ENCODE peak calls at places on chromosomes 7 and 10, in seven cellular contexts. One of them, this sample, is unnamed.

GRCh38 chr10:89428873-89429272 is 14.5 kb downstream of the IFIT5 start:
- DNase-seq in NCI-H460: no peak
- DNase-seq in HuH-7.5: no peak
- DNase-seq in aorta: no peak
- DNase-seq in C1 segment of cervical spinal cord: no peak
- DNase-seq in omental fat pad: no peak
- DNase-seq in activated naive CD4-positive, alpha-beta T cell treated with anti-CD3 and anti-CD28 coated beads, Interleukin-2, amount 50 U/mL, for 16 hours: no peak
- DNase-seq in this sample: no peak

GRCh38 chr7:12054830-12055229 is 156.3 kb upstream of the TMEM106B start:
- DNase-seq in NCI-H460: no peak
- DNase-seq in activated naive CD4-positive, alpha-beta T cell treated with anti-CD3 and anti-CD28 coated beads, Interleukin-2, amount 50 U/mL, for 16 hours: no peak
- DNase-seq in HuH-7.5: no peak
- DNase-seq in C1 segment of cervical spinal cord: no peak
- DNase-seq in omental fat pad: no peak
- DNase-seq in aorta: no peak
- DNase-seq in this sample: no peak

GRCh38 chr7:41696323-41696916 is 6.5 kb downstream of the INHBA start:
- DNase-seq in C1 segment of cervical spinal cord: no peak
- DNase-seq in aorta: peak
- DNase-seq in activated naive CD4-positive, alpha-beta T cell treated with anti-CD3 and anti-CD28 coated beads, Interleukin-2, amount 50 U/mL, for 16 hours: no peak
- DNase-seq in omental fat pad: peak
- DNase-seq in NCI-H460: peak
- DNase-seq in HuH-7.5: peak
- DNase-seq in this sample: peak

GRCh38 chr10:133131754-133132710 is 28.0 kb upstream of the KNDC1 start:
- DNase-seq in C1 segment of cervical spinal cord: no peak
- DNase-seq in activated naive CD4-positive, alpha-beta T cell treated with anti-CD3 and anti-CD28 coated beads, Interleukin-2, amount 50 U/mL, for 16 hours: no peak
- DNase-seq in aorta: peak
- DNase-seq in omental fat pad: no peak
- DNase-seq in NCI-H460: no peak
- DNase-seq in HuH-7.5: no peak
- DNase-seq in this sample: peak

GRCh38 chr7:93337047-93337446 is 104.9 kb downstream of the VPS50 start:
- DNase-seq in NCI-H460: no peak
- DNase-seq in omental fat pad: no peak
- DNase-seq in HuH-7.5: no peak
- DNase-seq in activated naive CD4-positive, alpha-beta T cell treated with anti-CD3 and anti-CD28 coated beads, Interleukin-2, amount 50 U/mL, for 16 hours: no peak
- DNase-seq in C1 segment of cervical spinal cord: no peak
- DNase-seq in aorta: no peak
- DNase-seq in this sample: peak

GRCh38 chr10:50593523-50593922 is 30.2 kb downstream of the SGMS1 start:
- DNase-seq in C1 segment of cervical spinal cord: no peak
- DNase-seq in HuH-7.5: no peak
- DNase-seq in aorta: no peak
- DNase-seq in omental fat pad: no peak
- DNase-seq in NCI-H460: peak
- DNase-seq in activated naive CD4-positive, alpha-beta T cell treated with anti-CD3 and anti-CD28 coated beads, Interleukin-2, amount 50 U/mL, for 16 hours: no peak
- DNase-seq in this sample: no peak

GRCh38 chr10:68826764-68827591 is at the start of gene STOX1:
- DNase-seq in activated naive CD4-positive, alpha-beta T cell treated with anti-CD3 and anti-CD28 coated beads, Interleukin-2, amount 50 U/mL, for 16 hours: peak
- DNase-seq in omental fat pad: no peak
- DNase-seq in C1 segment of cervical spinal cord: no peak
- DNase-seq in HuH-7.5: peak
- DNase-seq in aorta: peak
- DNase-seq in NCI-H460: peak
- DNase-seq in this sample: peak

GRCh38 chr10:89861584-89862287 is 160.3 kb downstream of the KIF20B start:
- DNase-seq in omental fat pad: no peak
- DNase-seq in activated naive CD4-positive, alpha-beta T cell treated with anti-CD3 and anti-CD28 coated beads, Interleukin-2, amount 50 U/mL, for 16 hours: peak
- DNase-seq in NCI-H460: no peak
- DNase-seq in C1 segment of cervical spinal cord: no peak
- DNase-seq in aorta: no peak
- DNase-seq in HuH-7.5: no peak
- DNase-seq in this sample: peak

GRCh38 chr7:37833107-37833817 is 15.1 kb upstream of the NME8 start:
- DNase-seq in C1 segment of cervical spinal cord: no peak
- DNase-seq in HuH-7.5: no peak
- DNase-seq in NCI-H460: peak
- DNase-seq in aorta: no peak
- DNase-seq in activated naive CD4-positive, alpha-beta T cell treated with anti-CD3 and anti-CD28 coated beads, Interleukin-2, amount 50 U/mL, for 16 hours: peak
- DNase-seq in omental fat pad: no peak
- DNase-seq in this sample: peak

GRCh38 chr10:1411956-1412355 is 325.4 kb downstream of the ADARB2 start:
- DNase-seq in C1 segment of cervical spinal cord: no peak
- DNase-seq in aorta: no peak
- DNase-seq in HuH-7.5: no peak
- DNase-seq in NCI-H460: no peak
- DNase-seq in omental fat pad: no peak
- DNase-seq in activated naive CD4-positive, alpha-beta T cell treated with anti-CD3 and anti-CD28 coated beads, Interleukin-2, amount 50 U/mL, for 16 hours: no peak
- DNase-seq in this sample: no peak

GRCh38 chr10:79502561-79503309 is 9.6 kb upstream of the EIF5AL1 start:
- DNase-seq in omental fat pad: no peak
- DNase-seq in HuH-7.5: no peak
- DNase-seq in activated naive CD4-positive, alpha-beta T cell treated with anti-CD3 and anti-CD28 coated beads, Interleukin-2, amount 50 U/mL, for 16 hours: no peak
- DNase-seq in aorta: no peak
- DNase-seq in C1 segment of cervical spinal cord: no peak
- DNase-seq in NCI-H460: peak
- DNase-seq in this sample: no peak

GRCh38 chr7:94250984-94251383 is 143.7 kb upstream of the COL1A2 start:
- DNase-seq in omental fat pad: no peak
- DNase-seq in HuH-7.5: no peak
- DNase-seq in activated naive CD4-positive, alpha-beta T cell treated with anti-CD3 and anti-CD28 coated beads, Interleukin-2, amount 50 U/mL, for 16 hours: no peak
- DNase-seq in aorta: no peak
- DNase-seq in NCI-H460: no peak
- DNase-seq in C1 segment of cervical spinal cord: no peak
- DNase-seq in this sample: no peak

GRCh38 chr10:131090761-131091661 is 220.5 kb downstream of the TCERG1L start:
- DNase-seq in HuH-7.5: no peak
- DNase-seq in omental fat pad: no peak
- DNase-seq in aorta: no peak
- DNase-seq in activated naive CD4-positive, alpha-beta T cell treated with anti-CD3 and anti-CD28 coated beads, Interleukin-2, amount 50 U/mL, for 16 hours: no peak
- DNase-seq in NCI-H460: no peak
- DNase-seq in C1 segment of cervical spinal cord: no peak
- DNase-seq in this sample: no peak

GRCh38 chr7:106568680-106569499 is 92.1 kb downstream of the CCDC71L start:
- DNase-seq in HuH-7.5: peak
- DNase-seq in activated naive CD4-positive, alpha-beta T cell treated with anti-CD3 and anti-CD28 coated beads, Interleukin-2, amount 50 U/mL, for 16 hours: no peak
- DNase-seq in omental fat pad: no peak
- DNase-seq in NCI-H460: peak
- DNase-seq in C1 segment of cervical spinal cord: no peak
- DNase-seq in aorta: no peak
- DNase-seq in this sample: peak

GRCh38 chr10:133151528-133151927 is 8.5 kb upstream of the KNDC1 start:
- DNase-seq in HuH-7.5: no peak
- DNase-seq in omental fat pad: no peak
- DNase-seq in C1 segment of cervical spinal cord: no peak
- DNase-seq in activated naive CD4-positive, alpha-beta T cell treated with anti-CD3 and anti-CD28 coated beads, Interleukin-2, amount 50 U/mL, for 16 hours: no peak
- DNase-seq in NCI-H460: no peak
- DNase-seq in aorta: no peak
- DNase-seq in this sample: peak

GRCh38 chr10:3455385-3456334 is 283.1 kb upstream of the PITRM1 start:
- DNase-seq in aorta: no peak
- DNase-seq in C1 segment of cervical spinal cord: no peak
- DNase-seq in HuH-7.5: no peak
- DNase-seq in activated naive CD4-positive, alpha-beta T cell treated with anti-CD3 and anti-CD28 coated beads, Interleukin-2, amount 50 U/mL, for 16 hours: no peak
- DNase-seq in omental fat pad: no peak
- DNase-seq in NCI-H460: no peak
- DNase-seq in this sample: no peak

GRCh38 chr7:71633571-71634008 is 501.6 kb downstream of the GALNT17 start:
- DNase-seq in omental fat pad: no peak
- DNase-seq in NCI-H460: peak
- DNase-seq in activated naive CD4-positive, alpha-beta T cell treated with anti-CD3 and anti-CD28 coated beads, Interleukin-2, amount 50 U/mL, for 16 hours: no peak
- DNase-seq in HuH-7.5: no peak
- DNase-seq in aorta: no peak
- DNase-seq in C1 segment of cervical spinal cord: no peak
- DNase-seq in this sample: no peak

GRCh38 chr7:122457325-122457724 is 152.8 kb upstream of the FEZF1 start:
- DNase-seq in aorta: no peak
- DNase-seq in activated naive CD4-positive, alpha-beta T cell treated with anti-CD3 and anti-CD28 coated beads, Interleukin-2, amount 50 U/mL, for 16 hours: no peak
- DNase-seq in C1 segment of cervical spinal cord: no peak
- DNase-seq in NCI-H460: no peak
- DNase-seq in HuH-7.5: no peak
- DNase-seq in omental fat pad: no peak
- DNase-seq in this sample: no peak

GRCh38 chr10:19204239-19204917 is 155.8 kb downstream of the MALRD1 start:
- DNase-seq in HuH-7.5: no peak
- DNase-seq in activated naive CD4-positive, alpha-beta T cell treated with anti-CD3 and anti-CD28 coated beads, Interleukin-2, amount 50 U/mL, for 16 hours: no peak
- DNase-seq in NCI-H460: no peak
- DNase-seq in C1 segment of cervical spinal cord: no peak
- DNase-seq in aorta: no peak
- DNase-seq in omental fat pad: no peak
- DNase-seq in this sample: no peak

GRCh38 chr10:94108200-94108599 is 114.5 kb downstream of the PLCE1 start:
- DNase-seq in NCI-H460: no peak
- DNase-seq in HuH-7.5: no peak
- DNase-seq in aorta: no peak
- DNase-seq in activated naive CD4-positive, alpha-beta T cell treated with anti-CD3 and anti-CD28 coated beads, Interleukin-2, amount 50 U/mL, for 16 hours: no peak
- DNase-seq in C1 segment of cervical spinal cord: no peak
- DNase-seq in omental fat pad: no peak
- DNase-seq in this sample: no peak

GRCh38 chr7:70143089-70144044 is 545.1 kb downstream of the AUTS2 start:
- DNase-seq in activated naive CD4-positive, alpha-beta T cell treated with anti-CD3 and anti-CD28 coated beads, Interleukin-2, amount 50 U/mL, for 16 hours: no peak
- DNase-seq in HuH-7.5: no peak
- DNase-seq in NCI-H460: no peak
- DNase-seq in aorta: no peak
- DNase-seq in omental fat pad: no peak
- DNase-seq in C1 segment of cervical spinal cord: no peak
- DNase-seq in this sample: no peak

GRCh38 chr7:30548762-30549344 is 44.2 kb upstream of the GGCT start:
- DNase-seq in C1 segment of cervical spinal cord: no peak
- DNase-seq in omental fat pad: peak
- DNase-seq in NCI-H460: peak
- DNase-seq in activated naive CD4-positive, alpha-beta T cell treated with anti-CD3 and anti-CD28 coated beads, Interleukin-2, amount 50 U/mL, for 16 hours: peak
- DNase-seq in HuH-7.5: peak
- DNase-seq in aorta: no peak
- DNase-seq in this sample: peak

GRCh38 chr7:44639701-44640321 is 33.4 kb downstream of the OGDH start:
- DNase-seq in activated naive CD4-positive, alpha-beta T cell treated with anti-CD3 and anti-CD28 coated beads, Interleukin-2, amount 50 U/mL, for 16 hours: no peak
- DNase-seq in omental fat pad: no peak
- DNase-seq in C1 segment of cervical spinal cord: no peak
- DNase-seq in HuH-7.5: peak
- DNase-seq in aorta: no peak
- DNase-seq in NCI-H460: no peak
- DNase-seq in this sample: peak

GRCh38 chr7:8724080-8724718 is 290.8 kb downstream of the NXPH1 start:
- DNase-seq in activated naive CD4-positive, alpha-beta T cell treated with anti-CD3 and anti-CD28 coated beads, Interleukin-2, amount 50 U/mL, for 16 hours: no peak
- DNase-seq in omental fat pad: no peak
- DNase-seq in NCI-H460: peak
- DNase-seq in HuH-7.5: peak
- DNase-seq in C1 segment of cervical spinal cord: no peak
- DNase-seq in aorta: no peak
- DNase-seq in this sample: peak

GRCh38 chr10:2731940-2732339 is 335.4 kb upstream of the PFKP start:
- DNase-seq in activated naive CD4-positive, alpha-beta T cell treated with anti-CD3 and anti-CD28 coated beads, Interleukin-2, amount 50 U/mL, for 16 hours: no peak
- DNase-seq in aorta: no peak
- DNase-seq in HuH-7.5: no peak
- DNase-seq in omental fat pad: no peak
- DNase-seq in C1 segment of cervical spinal cord: no peak
- DNase-seq in NCI-H460: no peak
- DNase-seq in this sample: no peak

GRCh38 chr10:125060851-125061556 is 99.4 kb downstream of the CTBP2 start:
- DNase-seq in NCI-H460: peak
- DNase-seq in C1 segment of cervical spinal cord: peak
- DNase-seq in aorta: peak
- DNase-seq in activated naive CD4-positive, alpha-beta T cell treated with anti-CD3 and anti-CD28 coated beads, Interleukin-2, amount 50 U/mL, for 16 hours: peak
- DNase-seq in HuH-7.5: peak
- DNase-seq in omental fat pad: peak
- DNase-seq in this sample: peak

GRCh38 chr10:59779656-59780521 is 26.6 kb upstream of the MRLN start:
- DNase-seq in HuH-7.5: no peak
- DNase-seq in omental fat pad: no peak
- DNase-seq in C1 segment of cervical spinal cord: no peak
- DNase-seq in aorta: no peak
- DNase-seq in activated naive CD4-positive, alpha-beta T cell treated with anti-CD3 and anti-CD28 coated beads, Interleukin-2, amount 50 U/mL, for 16 hours: no peak
- DNase-seq in NCI-H460: no peak
- DNase-seq in this sample: no peak

GRCh38 chr10:119896937-119897336 is 4.4 kb downstream of the SEC23IP start:
- DNase-seq in HuH-7.5: peak
- DNase-seq in C1 segment of cervical spinal cord: no peak
- DNase-seq in NCI-H460: no peak
- DNase-seq in activated naive CD4-positive, alpha-beta T cell treated with anti-CD3 and anti-CD28 coated beads, Interleukin-2, amount 50 U/mL, for 16 hours: no peak
- DNase-seq in omental fat pad: no peak
- DNase-seq in aorta: no peak
- DNase-seq in this sample: peak

GRCh38 chr10:120979435-120980315 is 128.5 kb downstream of the WDR11 start:
- DNase-seq in NCI-H460: peak
- DNase-seq in omental fat pad: no peak
- DNase-seq in activated naive CD4-positive, alpha-beta T cell treated with anti-CD3 and anti-CD28 coated beads, Interleukin-2, amount 50 U/mL, for 16 hours: peak
- DNase-seq in aorta: no peak
- DNase-seq in HuH-7.5: peak
- DNase-seq in C1 segment of cervical spinal cord: no peak
- DNase-seq in this sample: peak

GRCh38 chr7:88354999-88355398 is 48.3 kb upstream of the STEAP4 start:
- DNase-seq in activated naive CD4-positive, alpha-beta T cell treated with anti-CD3 and anti-CD28 coated beads, Interleukin-2, amount 50 U/mL, for 16 hours: no peak
- DNase-seq in NCI-H460: no peak
- DNase-seq in aorta: no peak
- DNase-seq in C1 segment of cervical spinal cord: no peak
- DNase-seq in HuH-7.5: no peak
- DNase-seq in omental fat pad: no peak
- DNase-seq in this sample: no peak

GRCh38 chr10:125005312-125006187 is 63.6 kb downstream of the ZRANB1 start:
- DNase-seq in C1 segment of cervical spinal cord: no peak
- DNase-seq in HuH-7.5: no peak
- DNase-seq in activated naive CD4-positive, alpha-beta T cell treated with anti-CD3 and anti-CD28 coated beads, Interleukin-2, amount 50 U/mL, for 16 hours: no peak
- DNase-seq in omental fat pad: no peak
- DNase-seq in aorta: peak
- DNase-seq in NCI-H460: no peak
- DNase-seq in this sample: no peak

GRCh38 chr10:108653466-108653865 is 1269.8 kb downstream of the XPNPEP1 start:
- DNase-seq in aorta: no peak
- DNase-seq in NCI-H460: no peak
- DNase-seq in activated naive CD4-positive, alpha-beta T cell treated with anti-CD3 and anti-CD28 coated beads, Interleukin-2, amount 50 U/mL, for 16 hours: no peak
- DNase-seq in HuH-7.5: no peak
- DNase-seq in C1 segment of cervical spinal cord: no peak
- DNase-seq in omental fat pad: no peak
- DNase-seq in this sample: no peak

GRCh38 chr7:22860784-22861482 is 38.3 kb upstream of the TOMM7 start:
- DNase-seq in aorta: no peak
- DNase-seq in omental fat pad: no peak
- DNase-seq in HuH-7.5: no peak
- DNase-seq in NCI-H460: peak
- DNase-seq in activated naive CD4-positive, alpha-beta T cell treated with anti-CD3 and anti-CD28 coated beads, Interleukin-2, amount 50 U/mL, for 16 hours: peak
- DNase-seq in C1 segment of cervical spinal cord: no peak
- DNase-seq in this sample: peak

This sample was measured in HAP-1.